ENCODE peak calls at places on chromosomes 7 and 10, in six cellular contexts. One of them, this sample, is unnamed.

GRCh38 chr7:130560972-130561371 is 69.1 kb downstream of the MEST start:
- DNase-seq in psoas muscle: no peak
- DNase-seq in iris pigment epithelial cell: peak; percentile 65
- DNase-seq in stimulated activated CD8-positive, alpha-beta memory T cell treated with anti-CD3 and anti-CD28 coated beads, Interleukin-7, amount 100 ng/mL, for 1 hour: no peak
- DNase-seq in AML-193: peak; percentile 70
- DNase-seq in fibroblast of lung: peak; percentile 26
- DNase-seq in this sample: no peak

GRCh38 chr7:158707610-158708009 is 3.0 kb upstream of the NCAPG2 start:
- DNase-seq in psoas muscle: no peak
- DNase-seq in iris pigment epithelial cell: peak; percentile 10
- DNase-seq in stimulated activated CD8-positive, alpha-beta memory T cell treated with anti-CD3 and anti-CD28 coated beads, Interleukin-7, amount 100 ng/mL, for 1 hour: no peak
- DNase-seq in AML-193: no peak
- DNase-seq in fibroblast of lung: peak; percentile 50
- DNase-seq in this sample: no peak

GRCh38 chr10:79948976-79949722 is at the start of gene SFTPD:
- DNase-seq in psoas muscle: no peak
- DNase-seq in iris pigment epithelial cell: peak; percentile 15
- DNase-seq in stimulated activated CD8-positive, alpha-beta memory T cell treated with anti-CD3 and anti-CD28 coated beads, Interleukin-7, amount 100 ng/mL, for 1 hour: no peak
- DNase-seq in AML-193: peak; percentile 72
- DNase-seq in fibroblast of lung: no peak
- DNase-seq in this sample: no peak

GRCh38 chr7:99953649-99954048 is 22.2 kb downstream of the AZGP1 start:
- DNase-seq in psoas muscle: peak; percentile 77
- DNase-seq in iris pigment epithelial cell: peak; percentile 47
- DNase-seq in stimulated activated CD8-positive, alpha-beta memory T cell treated with anti-CD3 and anti-CD28 coated beads, Interleukin-7, amount 100 ng/mL, for 1 hour: no peak
- DNase-seq in AML-193: peak; percentile 73
- DNase-seq in fibroblast of lung: peak; percentile 11
- DNase-seq in this sample: no peak

GRCh38 chr10:24973163-24973562 is 20.8 kb upstream of the PRTFDC1 start:
- DNase-seq in psoas muscle: no peak
- DNase-seq in iris pigment epithelial cell: no peak
- DNase-seq in stimulated activated CD8-positive, alpha-beta memory T cell treated with anti-CD3 and anti-CD28 coated beads, Interleukin-7, amount 100 ng/mL, for 1 hour: no peak
- DNase-seq in AML-193: no peak
- DNase-seq in fibroblast of lung: no peak
- DNase-seq in this sample: no peak

GRCh38 chr10:102648269-102648888 is 4.1 kb downstream of the TRIM8 start:
- DNase-seq in psoas muscle: peak; percentile 42
- DNase-seq in iris pigment epithelial cell: no peak
- DNase-seq in stimulated activated CD8-positive, alpha-beta memory T cell treated with anti-CD3 and anti-CD28 coated beads, Interleukin-7, amount 100 ng/mL, for 1 hour: no peak
- DNase-seq in AML-193: no peak
- DNase-seq in fibroblast of lung: no peak
- DNase-seq in this sample: no peak

GRCh38 chr10:121104476-121105111 is 253.4 kb downstream of the WDR11 start:
- DNase-seq in psoas muscle: no peak
- DNase-seq in iris pigment epithelial cell: no peak
- DNase-seq in stimulated activated CD8-positive, alpha-beta memory T cell treated with anti-CD3 and anti-CD28 coated beads, Interleukin-7, amount 100 ng/mL, for 1 hour: no peak
- DNase-seq in AML-193: no peak
- DNase-seq in fibroblast of lung: no peak
- DNase-seq in this sample: no peak

GRCh38 chr7:112308974-112309373 is 102.5 kb downstream of the ZNF277 start:
- DNase-seq in psoas muscle: no peak
- DNase-seq in iris pigment epithelial cell: no peak
- DNase-seq in stimulated activated CD8-positive, alpha-beta memory T cell treated with anti-CD3 and anti-CD28 coated beads, Interleukin-7, amount 100 ng/mL, for 1 hour: no peak
- DNase-seq in AML-193: no peak
- DNase-seq in fibroblast of lung: no peak
- DNase-seq in this sample: no peak

GRCh38 chr10:33463011-33463410 is 128.5 kb upstream of the NRP1 start:
- DNase-seq in psoas muscle: no peak
- DNase-seq in iris pigment epithelial cell: no peak
- DNase-seq in stimulated activated CD8-positive, alpha-beta memory T cell treated with anti-CD3 and anti-CD28 coated beads, Interleukin-7, amount 100 ng/mL, for 1 hour: no peak
- DNase-seq in AML-193: no peak
- DNase-seq in fibroblast of lung: no peak
- DNase-seq in this sample: no peak

GRCh38 chr10:10222288-10222945 is 795.3 kb upstream of the CELF2 start:
- DNase-seq in psoas muscle: no peak
- DNase-seq in iris pigment epithelial cell: peak; percentile 77
- DNase-seq in stimulated activated CD8-positive, alpha-beta memory T cell treated with anti-CD3 and anti-CD28 coated beads, Interleukin-7, amount 100 ng/mL, for 1 hour: no peak
- DNase-seq in AML-193: no peak
- DNase-seq in fibroblast of lung: peak; percentile 30
- DNase-seq in this sample: no peak

GRCh38 chr10:132446661-132447445 is 49.9 kb downstream of the PWWP2B start:
- DNase-seq in psoas muscle: no peak
- DNase-seq in iris pigment epithelial cell: peak; percentile 50
- DNase-seq in stimulated activated CD8-positive, alpha-beta memory T cell treated with anti-CD3 and anti-CD28 coated beads, Interleukin-7, amount 100 ng/mL, for 1 hour: peak; percentile 38
- DNase-seq in AML-193: peak; percentile 67
- DNase-seq in fibroblast of lung: peak; percentile 33
- DNase-seq in this sample: no peak

GRCh38 chr10:4331150-4331549 is 494.9 kb upstream of the AKR1E2 start:
- DNase-seq in psoas muscle: no peak
- DNase-seq in iris pigment epithelial cell: no peak
- DNase-seq in stimulated activated CD8-positive, alpha-beta memory T cell treated with anti-CD3 and anti-CD28 coated beads, Interleukin-7, amount 100 ng/mL, for 1 hour: no peak
- DNase-seq in AML-193: no peak
- DNase-seq in fibroblast of lung: no peak
- DNase-seq in this sample: no peak

GRCh38 chr7:26681819-26682418 is 182.5 kb downstream of the SKAP2 start:
- DNase-seq in psoas muscle: no peak
- DNase-seq in iris pigment epithelial cell: peak; percentile 11
- DNase-seq in stimulated activated CD8-positive, alpha-beta memory T cell treated with anti-CD3 and anti-CD28 coated beads, Interleukin-7, amount 100 ng/mL, for 1 hour: no peak
- DNase-seq in AML-193: peak; percentile 41
- DNase-seq in fibroblast of lung: peak; percentile 8
- DNase-seq in this sample: no peak

GRCh38 chr7:144606231-144606630 is 202.7 kb upstream of the NOBOX start:
- DNase-seq in psoas muscle: no peak
- DNase-seq in iris pigment epithelial cell: peak; percentile 28
- DNase-seq in stimulated activated CD8-positive, alpha-beta memory T cell treated with anti-CD3 and anti-CD28 coated beads, Interleukin-7, amount 100 ng/mL, for 1 hour: no peak
- DNase-seq in AML-193: no peak
- DNase-seq in fibroblast of lung: peak; percentile 0
- DNase-seq in this sample: no peak

GRCh38 chr7:46490406-46490805 is 569.3 kb upstream of the IGFBP3 start:
- DNase-seq in psoas muscle: no peak
- DNase-seq in iris pigment epithelial cell: no peak
- DNase-seq in stimulated activated CD8-positive, alpha-beta memory T cell treated with anti-CD3 and anti-CD28 coated beads, Interleukin-7, amount 100 ng/mL, for 1 hour: no peak
- DNase-seq in AML-193: no peak
- DNase-seq in fibroblast of lung: peak; percentile 19
- DNase-seq in this sample: no peak

GRCh38 chr7:1679326-1679965 is 9.4 kb downstream of the ELFN1 start:
- DNase-seq in psoas muscle: no peak
- DNase-seq in iris pigment epithelial cell: no peak
- DNase-seq in stimulated activated CD8-positive, alpha-beta memory T cell treated with anti-CD3 and anti-CD28 coated beads, Interleukin-7, amount 100 ng/mL, for 1 hour: no peak
- DNase-seq in AML-193: no peak
- DNase-seq in fibroblast of lung: no peak
- DNase-seq in this sample: no peak

GRCh38 chr10:131316321-131317075 is 5.0 kb upstream of the TCERG1L start:
- DNase-seq in psoas muscle: no peak
- DNase-seq in iris pigment epithelial cell: no peak
- DNase-seq in stimulated activated CD8-positive, alpha-beta memory T cell treated with anti-CD3 and anti-CD28 coated beads, Interleukin-7, amount 100 ng/mL, for 1 hour: no peak
- DNase-seq in AML-193: no peak
- DNase-seq in fibroblast of lung: no peak
- DNase-seq in this sample: no peak

GRCh38 chr10:76667307-76668012 is 970.1 kb downstream of the KCNMA1 start:
- DNase-seq in psoas muscle: no peak
- DNase-seq in iris pigment epithelial cell: no peak
- DNase-seq in stimulated activated CD8-positive, alpha-beta memory T cell treated with anti-CD3 and anti-CD28 coated beads, Interleukin-7, amount 100 ng/mL, for 1 hour: no peak
- DNase-seq in AML-193: no peak
- DNase-seq in fibroblast of lung: no peak
- DNase-seq in this sample: no peak

GRCh38 chr10:89043052-89043451 is 52.5 kb downstream of the FAS start:
- DNase-seq in psoas muscle: no peak
- DNase-seq in iris pigment epithelial cell: no peak
- DNase-seq in stimulated activated CD8-positive, alpha-beta memory T cell treated with anti-CD3 and anti-CD28 coated beads, Interleukin-7, amount 100 ng/mL, for 1 hour: no peak
- DNase-seq in AML-193: no peak
- DNase-seq in fibroblast of lung: no peak
- DNase-seq in this sample: no peak

GRCh38 chr7:158344706-158345300 is 242.8 kb downstream of the PTPRN2 start:
- DNase-seq in psoas muscle: no peak
- DNase-seq in iris pigment epithelial cell: no peak
- DNase-seq in stimulated activated CD8-positive, alpha-beta memory T cell treated with anti-CD3 and anti-CD28 coated beads, Interleukin-7, amount 100 ng/mL, for 1 hour: no peak
- DNase-seq in AML-193: no peak
- DNase-seq in fibroblast of lung: no peak
- DNase-seq in this sample: no peak

GRCh38 chr10:132652446-132652845 is 114.9 kb downstream of the INPP5A start:
- DNase-seq in psoas muscle: no peak
- DNase-seq in iris pigment epithelial cell: no peak
- DNase-seq in stimulated activated CD8-positive, alpha-beta memory T cell treated with anti-CD3 and anti-CD28 coated beads, Interleukin-7, amount 100 ng/mL, for 1 hour: no peak
- DNase-seq in AML-193: no peak
- DNase-seq in fibroblast of lung: no peak
- DNase-seq in this sample: no peak

GRCh38 chr7:91550931-91551330 is 286.7 kb downstream of the FZD1 start:
- DNase-seq in psoas muscle: no peak
- DNase-seq in iris pigment epithelial cell: no peak
- DNase-seq in stimulated activated CD8-positive, alpha-beta memory T cell treated with anti-CD3 and anti-CD28 coated beads, Interleukin-7, amount 100 ng/mL, for 1 hour: no peak
- DNase-seq in AML-193: no peak
- DNase-seq in fibroblast of lung: peak; percentile 49
- DNase-seq in this sample: no peak

GRCh38 chr7:128883622-128884549 is 21.2 kb downstream of the ATP6V1F start:
- DNase-seq in psoas muscle: peak; percentile 92
- DNase-seq in iris pigment epithelial cell: peak; percentile 59
- DNase-seq in stimulated activated CD8-positive, alpha-beta memory T cell treated with anti-CD3 and anti-CD28 coated beads, Interleukin-7, amount 100 ng/mL, for 1 hour: peak; percentile 85
- DNase-seq in AML-193: peak; percentile 44
- DNase-seq in fibroblast of lung: peak; percentile 35
- DNase-seq in this sample: peak; percentile 81

GRCh38 chr7:127666602-127667001 is 14.6 kb downstream of the SND1 start:
- DNase-seq in psoas muscle: no peak
- DNase-seq in iris pigment epithelial cell: no peak
- DNase-seq in stimulated activated CD8-positive, alpha-beta memory T cell treated with anti-CD3 and anti-CD28 coated beads, Interleukin-7, amount 100 ng/mL, for 1 hour: no peak
- DNase-seq in AML-193: no peak
- DNase-seq in fibroblast of lung: no peak
- DNase-seq in this sample: no peak

GRCh38 chr7:139242741-139243281 is 11.8 kb downstream of the UBN2 start:
- DNase-seq in psoas muscle: no peak
- DNase-seq in iris pigment epithelial cell: peak; percentile 88
- DNase-seq in stimulated activated CD8-positive, alpha-beta memory T cell treated with anti-CD3 and anti-CD28 coated beads, Interleukin-7, amount 100 ng/mL, for 1 hour: no peak
- DNase-seq in AML-193: no peak
- DNase-seq in fibroblast of lung: peak; percentile 71
- DNase-seq in this sample: no peak

GRCh38 chr10:43203491-43204393 is 63.1 kb downstream of the RASGEF1A start:
- DNase-seq in psoas muscle: peak; percentile 45
- DNase-seq in iris pigment epithelial cell: no peak
- DNase-seq in stimulated activated CD8-positive, alpha-beta memory T cell treated with anti-CD3 and anti-CD28 coated beads, Interleukin-7, amount 100 ng/mL, for 1 hour: no peak
- DNase-seq in AML-193: no peak
- DNase-seq in fibroblast of lung: no peak
- DNase-seq in this sample: no peak

GRCh38 chr7:81075150-81075549 is 156.3 kb upstream of the SEMA3C start:
- DNase-seq in psoas muscle: no peak
- DNase-seq in iris pigment epithelial cell: peak; percentile 11
- DNase-seq in stimulated activated CD8-positive, alpha-beta memory T cell treated with anti-CD3 and anti-CD28 coated beads, Interleukin-7, amount 100 ng/mL, for 1 hour: no peak
- DNase-seq in AML-193: no peak
- DNase-seq in fibroblast of lung: peak; percentile 81
- DNase-seq in this sample: no peak

GRCh38 chr7:135448753-135449152 is 61.1 kb downstream of the CNOT4 start:
- DNase-seq in psoas muscle: no peak
- DNase-seq in iris pigment epithelial cell: peak; percentile 4
- DNase-seq in stimulated activated CD8-positive, alpha-beta memory T cell treated with anti-CD3 and anti-CD28 coated beads, Interleukin-7, amount 100 ng/mL, for 1 hour: no peak
- DNase-seq in AML-193: no peak
- DNase-seq in fibroblast of lung: no peak
- DNase-seq in this sample: no peak

GRCh38 chr10:5070648-5071410 is 23.4 kb upstream of the AKR1C3 start:
- DNase-seq in psoas muscle: no peak
- DNase-seq in iris pigment epithelial cell: peak; percentile 69
- DNase-seq in stimulated activated CD8-positive, alpha-beta memory T cell treated with anti-CD3 and anti-CD28 coated beads, Interleukin-7, amount 100 ng/mL, for 1 hour: no peak
- DNase-seq in AML-193: no peak
- DNase-seq in fibroblast of lung: peak; percentile 8
- DNase-seq in this sample: no peak

GRCh38 chr10:80444646-80445319 is 9.3 kb upstream of the TSPAN14 start:
- DNase-seq in psoas muscle: peak; percentile 77
- DNase-seq in iris pigment epithelial cell: peak; percentile 76
- DNase-seq in stimulated activated CD8-positive, alpha-beta memory T cell treated with anti-CD3 and anti-CD28 coated beads, Interleukin-7, amount 100 ng/mL, for 1 hour: peak; percentile 49
- DNase-seq in AML-193: peak; percentile 66
- DNase-seq in fibroblast of lung: peak; percentile 66
- DNase-seq in this sample: peak; percentile 60

GRCh38 chr7:25308246-25308645 is 80.0 kb upstream of the NPVF start:
- DNase-seq in psoas muscle: no peak
- DNase-seq in iris pigment epithelial cell: no peak
- DNase-seq in stimulated activated CD8-positive, alpha-beta memory T cell treated with anti-CD3 and anti-CD28 coated beads, Interleukin-7, amount 100 ng/mL, for 1 hour: no peak
- DNase-seq in AML-193: no peak
- DNase-seq in fibroblast of lung: no peak
- DNase-seq in this sample: no peak

GRCh38 chr10:60271319-60272040 is 118.2 kb downstream of the ANK3 start:
- DNase-seq in psoas muscle: no peak
- DNase-seq in iris pigment epithelial cell: no peak
- DNase-seq in stimulated activated CD8-positive, alpha-beta memory T cell treated with anti-CD3 and anti-CD28 coated beads, Interleukin-7, amount 100 ng/mL, for 1 hour: no peak
- DNase-seq in AML-193: peak; percentile 54
- DNase-seq in fibroblast of lung: no peak
- DNase-seq in this sample: no peak

GRCh38 chr7:28296571-28297483 is 115.5 kb upstream of the CREB5 start:
- DNase-seq in psoas muscle: no peak
- DNase-seq in iris pigment epithelial cell: peak; percentile 51
- DNase-seq in stimulated activated CD8-positive, alpha-beta memory T cell treated with anti-CD3 and anti-CD28 coated beads, Interleukin-7, amount 100 ng/mL, for 1 hour: peak; percentile 11
- DNase-seq in AML-193: peak; percentile 25
- DNase-seq in fibroblast of lung: peak; percentile 29
- DNase-seq in this sample: peak; percentile 21

GRCh38 chr7:44386139-44386913 is 60.9 kb upstream of the CAMK2B start:
- DNase-seq in psoas muscle: no peak
- DNase-seq in iris pigment epithelial cell: peak; percentile 62
- DNase-seq in stimulated activated CD8-positive, alpha-beta memory T cell treated with anti-CD3 and anti-CD28 coated beads, Interleukin-7, amount 100 ng/mL, for 1 hour: no peak
- DNase-seq in AML-193: no peak
- DNase-seq in fibroblast of lung: peak; percentile 60
- DNase-seq in this sample: no peak

GRCh38 chr7:133023370-133024075 is 58.4 kb downstream of the CHCHD3 start:
- DNase-seq in psoas muscle: no peak
- DNase-seq in iris pigment epithelial cell: peak; percentile 6
- DNase-seq in stimulated activated CD8-positive, alpha-beta memory T cell treated with anti-CD3 and anti-CD28 coated beads, Interleukin-7, amount 100 ng/mL, for 1 hour: no peak
- DNase-seq in AML-193: no peak
- DNase-seq in fibroblast of lung: peak; percentile 65
- DNase-seq in this sample: no peak

GRCh38 chr7:47512481-47513176 is 69.3 kb downstream of the TNS3 start:
- DNase-seq in psoas muscle: no peak
- DNase-seq in iris pigment epithelial cell: no peak
- DNase-seq in stimulated activated CD8-positive, alpha-beta memory T cell treated with anti-CD3 and anti-CD28 coated beads, Interleukin-7, amount 100 ng/mL, for 1 hour: no peak
- DNase-seq in AML-193: no peak
- DNase-seq in fibroblast of lung: no peak
- DNase-seq in this sample: no peak

GRCh38 chr7:28729276-28729675 is 228.9 kb downstream of the TRIL start:
- DNase-seq in psoas muscle: no peak
- DNase-seq in iris pigment epithelial cell: no peak
- DNase-seq in stimulated activated CD8-positive, alpha-beta memory T cell treated with anti-CD3 and anti-CD28 coated beads, Interleukin-7, amount 100 ng/mL, for 1 hour: no peak
- DNase-seq in AML-193: no peak
- DNase-seq in fibroblast of lung: peak; percentile 44
- DNase-seq in this sample: no peak

GRCh38 chr10:124217906-124218769 is 124.7 kb upstream of the CHST15 start:
- DNase-seq in psoas muscle: no peak
- DNase-seq in iris pigment epithelial cell: no peak
- DNase-seq in stimulated activated CD8-positive, alpha-beta memory T cell treated with anti-CD3 and anti-CD28 coated beads, Interleukin-7, amount 100 ng/mL, for 1 hour: no peak
- DNase-seq in AML-193: no peak
- DNase-seq in fibroblast of lung: no peak
- DNase-seq in this sample: no peak

GRCh38 chr7:33792547-33793105 is 112.7 kb upstream of the BMPER start:
- DNase-seq in psoas muscle: no peak
- DNase-seq in iris pigment epithelial cell: no peak
- DNase-seq in stimulated activated CD8-positive, alpha-beta memory T cell treated with anti-CD3 and anti-CD28 coated beads, Interleukin-7, amount 100 ng/mL, for 1 hour: no peak
- DNase-seq in AML-193: no peak
- DNase-seq in fibroblast of lung: no peak
- DNase-seq in this sample: no peak